ENCODE peak calls at places on chromosomes 5 and 9, in four cellular contexts. B is IMR-90, R is neuronal stem cell, I is mesenchymal stem cell. Q is an unnamed sample.

GRCh38 chr9:129262261-129262660 is 84.2 kb upstream of the IER5L start:
- DNase-seq in B (no peak), R (no peak), I (no peak), Q (no peak)

GRCh38 chr5:149215478-149216042 is 56.1 kb upstream of the AFAP1L1 start:
- DNase-seq in B (peak; percentile 81), R (no peak), I (peak; percentile 49), Q (no peak)

GRCh38 chr9:76472925-76473324 is 13.9 kb downstream of the GCNT1 start:
- DNase-seq in B (no peak), R (no peak), I (no peak), Q (no peak)

GRCh38 chr5:59092758-59093157 is 509.9 kb downstream of the RAB3C start:
- DNase-seq in B (no peak), R (no peak), I (no peak), Q (no peak)

GRCh38 chr5:87877023-87877422 is 391.6 kb downstream of the TMEM161B start:
- DNase-seq in B (no peak), R (no peak), I (no peak), Q (no peak)

GRCh38 chr9:133008406-133008805 is 22.4 kb upstream of the GTF3C5 start:
- DNase-seq in B (no peak), R (no peak), I (no peak), Q (no peak)

GRCh38 chr5:154800582-154800981 is 45.4 kb downstream of the LARP1 start:
- DNase-seq in B (no peak), R (no peak), I (no peak), Q (no peak)

GRCh38 chr9:106916491-106917235 is 53.7 kb downstream of the ZNF462 start:
- DNase-seq in B (peak; percentile 92), R (no peak), I (peak; percentile 83), Q (no peak)

GRCh38 chr5:171673328-171673727 is 112.3 kb upstream of the SMIM23 start:
- DNase-seq in B (no peak), R (no peak), I (no peak), Q (no peak)

GRCh38 chr9:133127340-133127981 is 6.4 kb upstream of the RALGDS start:
- DNase-seq in B (no peak), R (no peak), I (no peak), Q (no peak)

GRCh38 chr5:153571157-153571556 is 80.7 kb downstream of the GRIA1 start:
- DNase-seq in B (no peak), R (no peak), I (no peak), Q (no peak)

GRCh38 chr9:124950050-124950718 is 9.3 kb upstream of the GOLGA1 start:
- DNase-seq in B (no peak), R (no peak), I (no peak), Q (no peak)

GRCh38 chr5:77225531-77225930 is 15.1 kb downstream of the PDE8B start:
- DNase-seq in B (peak; percentile 2), R (no peak), I (peak; percentile 78), Q (no peak)

GRCh38 chr5:139745800-139746690 is 49.6 kb upstream of the PSD2 start:
- DNase-seq in B (peak; percentile 67), R (peak; percentile 86), I (peak; percentile 85), Q (peak; percentile 89)

GRCh38 chr9:120921751-120922181 is 4.8 kb downstream of the TRAF1 start:
- DNase-seq in B (no peak), R (no peak), I (no peak), Q (no peak)

GRCh38 chr5:7066471-7067235 is 329.3 kb upstream of the ADCY2 start:
- DNase-seq in B (no peak), R (no peak), I (no peak), Q (no peak)

GRCh38 chr9:83637389-83637788 is 14.4 kb downstream of the IDNK start:
- DNase-seq in B (no peak), R (no peak), I (no peak), Q (no peak)

GRCh38 chr9:71253021-71253420 is 131.6 kb upstream of the TRPM3 start:
- DNase-seq in B (no peak), R (no peak), I (no peak), Q (no peak)

DNA sequence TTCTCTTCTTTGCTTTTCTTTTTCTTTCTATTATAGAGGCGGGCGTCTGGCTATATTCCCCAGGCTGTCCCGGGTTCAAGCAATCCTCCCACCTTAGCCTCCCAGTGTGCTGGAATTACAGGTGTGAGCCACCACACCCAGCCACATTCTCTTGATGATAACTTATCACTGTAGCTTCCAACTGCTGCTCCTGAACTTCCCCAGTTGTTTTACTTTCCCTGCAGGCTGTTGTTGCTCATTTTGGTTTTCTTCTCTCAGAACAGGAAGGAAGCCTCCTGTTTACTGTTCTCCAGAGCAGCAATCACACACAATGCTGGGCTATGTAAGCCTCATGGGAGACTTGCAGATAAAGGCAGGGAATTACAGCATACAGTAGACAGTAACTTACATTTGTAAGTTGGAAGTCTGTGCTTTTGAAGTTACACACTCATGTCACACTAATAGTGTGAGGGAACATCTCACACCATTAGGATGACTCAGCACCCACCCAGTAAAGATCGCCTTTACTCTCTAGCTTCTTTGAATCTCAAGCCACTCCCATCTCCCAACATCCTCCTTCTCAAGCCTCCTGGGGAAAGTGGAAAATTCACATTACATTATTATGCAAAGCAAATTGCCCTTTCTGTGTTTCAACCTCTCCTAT is 2216.5 kb upstream of the WWC1 start:
- DNase-seq in B (no peak), R (peak; percentile 6), I (peak; percentile 54), Q (peak; percentile 48)
- H3K18ac ChIP-seq in B (no peak overlapping the region), R (no peak overlapping the region), I (peak overlapping the region; percentile 40), Q (peak overlapping the region; percentile 92)

DNA sequence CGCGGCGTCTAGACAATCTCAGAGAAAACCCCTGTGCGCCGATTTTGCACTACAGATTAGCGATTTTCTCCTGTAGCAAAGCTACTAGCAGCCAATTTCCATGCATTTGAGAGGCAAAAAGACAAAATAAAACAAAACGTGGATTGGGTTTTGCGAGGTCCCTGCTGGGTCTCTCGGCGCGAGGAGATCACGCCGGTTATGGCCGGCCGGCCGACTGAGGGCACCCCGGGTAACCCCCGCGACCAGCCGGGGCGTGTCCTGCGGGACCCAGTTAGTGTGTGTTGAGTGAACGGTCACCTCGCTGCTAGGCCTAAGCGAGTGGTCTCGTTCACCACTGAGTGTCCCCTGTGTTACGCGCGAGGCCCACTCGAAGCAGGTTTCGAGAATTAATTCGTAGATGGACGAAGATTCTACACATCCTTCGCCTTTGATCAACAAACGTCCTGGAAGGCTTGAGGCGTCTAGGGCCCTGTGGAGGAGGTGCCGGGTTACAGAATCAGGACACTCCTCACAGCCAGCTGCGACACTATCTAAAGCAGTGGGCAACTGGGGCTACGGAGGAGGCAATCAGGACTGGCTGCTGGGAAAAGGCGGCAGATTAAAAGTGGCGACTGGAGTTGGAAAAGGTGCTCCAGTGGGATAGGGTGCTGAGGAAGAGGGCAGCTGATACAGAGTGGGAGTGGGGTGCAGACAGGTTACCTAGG is 792 bp upstream of the VDAC1 start:
- DNase-seq in B (no peak), R (no peak), I (no peak), Q (no peak)
- H2BK120ac ChIP-seq in B (peak overlapping the region; percentile 31), R (no peak overlapping the region), I (no peak overlapping the region), Q (peak overlapping the region; percentile 82)

GRCh38 chr5:109409061-109409843 is 522 bp downstream of the PJA2 start:
- DNase-seq in B (peak; percentile 80), R (peak; percentile 56), I (peak; percentile 92), Q (peak; percentile 70)
- H3K18ac ChIP-seq in B (peak overlapping the region; percentile 58), R (peak overlapping the region; percentile 97), I (peak overlapping the region; percentile 93), Q (peak overlapping the region; percentile 51)

DNA sequence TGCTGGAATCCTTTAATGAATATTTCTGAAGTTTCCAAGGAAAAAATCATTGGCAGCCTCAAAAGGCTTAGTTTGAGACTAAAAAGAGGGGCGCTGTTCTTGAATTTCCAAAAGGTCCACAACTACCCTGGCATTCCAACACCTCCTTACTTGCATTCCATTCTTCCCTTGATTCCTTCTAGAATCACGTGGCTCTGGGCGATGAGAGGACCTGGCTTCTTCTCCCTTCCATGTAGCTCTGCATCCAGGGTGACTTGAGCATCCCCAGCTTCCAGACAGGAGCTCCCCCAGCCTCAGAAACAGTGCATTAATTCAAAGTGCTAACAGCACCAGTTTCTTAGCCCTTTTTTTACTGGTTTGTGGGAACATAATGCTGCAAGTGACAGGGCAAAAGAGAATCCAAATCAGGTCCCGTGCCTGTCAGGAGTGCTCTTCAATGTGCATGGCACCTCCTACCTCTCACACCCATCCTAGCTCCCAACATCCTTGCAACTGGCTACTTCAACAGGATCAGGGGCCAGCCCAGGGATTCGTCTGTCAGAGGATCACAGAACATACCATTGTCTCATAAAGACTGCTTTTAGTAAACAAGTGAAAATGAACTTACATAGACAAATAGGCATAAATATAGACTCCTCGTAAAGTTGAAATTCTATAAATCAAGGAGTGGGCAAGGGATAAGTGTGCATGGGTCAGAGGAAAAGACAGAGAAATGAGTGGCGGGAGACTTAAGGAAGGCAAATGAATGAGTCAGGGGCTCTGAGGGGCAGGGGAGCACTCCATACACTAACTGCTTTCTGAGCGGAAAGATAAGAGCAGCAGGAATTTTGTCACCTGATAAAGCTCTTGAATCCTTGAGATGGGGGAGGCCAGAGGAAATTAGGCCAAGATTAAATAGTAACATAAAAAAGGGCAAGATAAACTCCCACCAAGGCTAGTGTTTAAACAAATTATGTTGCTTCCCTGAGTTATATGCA is 191.3 kb upstream of the S1PR3 start:
- DNase-seq in B (no peak), R (no peak), I (no peak), Q (no peak)
- H2BK120ac ChIP-seq in B (no peak overlapping the region), R (no peak overlapping the region), I (no peak overlapping the region), Q (no peak overlapping the region)

GRCh38 chr5:43034591-43034968 is 5.5 kb downstream of the ANXA2R start:
- DNase-seq in B (peak; percentile 85), R (no peak), I (peak; percentile 58), Q (peak; percentile 51)
- H3K18ac ChIP-seq in B (peak overlapping the region; percentile 89), R (no peak overlapping the region), I (peak overlapping the region; percentile 42), Q (no peak overlapping the region)

Q was measured in H1.